ENCODE peak calls at places on chromosomes 5 and 9, in ten cellular contexts. Y, O, A, S, F, Q, J, V, W and H are unnamed samples.

GRCh38 chr5:45796959-45797553 is 100.9 kb upstream of the HCN1 start:
- DNase-seq in Y (no peak), O (no peak), A (no peak), S (no peak), F (no peak), Q (no peak), J (no peak), V (no peak), W (no peak), H (no peak)

GRCh38 chr9:30382271-30382670 is 2002.2 kb upstream of the ACO1 start:
- DNase-seq in Y (no peak), O (no peak), A (no peak), S (no peak), F (no peak), Q (no peak), J (no peak), V (no peak), W (no peak), H (no peak)

GRCh38 chr5:61234019-61234418 is 71.8 kb upstream of the SMIM15 start:
- DNase-seq in Y (no peak), O (no peak), A (no peak), S (no peak), F (no peak), Q (no peak), J (no peak), V (no peak), W (no peak), H (no peak)

GRCh38 chr9:93994132-93994531 is 39.0 kb upstream of the BARX1 start:
- DNase-seq in Y (no peak), O (no peak), A (no peak), S (no peak), F (no peak), Q (no peak), J (no peak), V (no peak), W (no peak), H (no peak)

GRCh38 chr5:138654281-138654867 is 79.2 kb upstream of the HSPA9 start:
- DNase-seq in Y (no peak), O (no peak), A (no peak), S (no peak), F (no peak), Q (peak), J (peak), V (no peak), W (no peak), H (no peak)

GRCh38 chr5:96582343-96582742 is 79.8 kb upstream of the CAST start:
- DNase-seq in Y (no peak), O (no peak), A (no peak), S (no peak), F (no peak), Q (no peak), J (peak), V (no peak), W (no peak), H (peak)

GRCh38 chr5:103428411-103428871 is 134.1 kb downstream of the NUDT12 start:
- DNase-seq in Y (peak), O (no peak), A (no peak), S (no peak), F (peak), Q (no peak), J (peak), V (no peak), W (no peak), H (peak)

GRCh38 chr5:56123531-56124243 is 109.4 kb downstream of the ANKRD55 start:
- DNase-seq in Y (no peak), O (no peak), A (no peak), S (peak), F (no peak), Q (no peak), J (peak), V (no peak), W (peak), H (no peak)

GRCh38 chr9:12162101-12162500 is 531.1 kb upstream of the TYRP1 start:
- DNase-seq in Y (no peak), O (no peak), A (no peak), S (no peak), F (no peak), Q (no peak), J (no peak), V (no peak), W (no peak), H (peak)

GRCh38 chr5:66138572-66139116 is 5.5 kb upstream of the SREK1 start:
- DNase-seq in Y (no peak), O (no peak), A (no peak), S (no peak), F (no peak), Q (no peak), J (no peak), V (no peak), W (no peak), H (no peak)

GRCh38 chr5:151234476-151235238 is 10.8 kb upstream of the CCDC69 start:
- DNase-seq in Y (no peak), O (no peak), A (no peak), S (no peak), F (peak), Q (no peak), J (no peak), V (no peak), W (peak), H (no peak)

GRCh38 chr9:137026384-137026783 is 1.7 kb downstream of the ABCA2 start:
- DNase-seq in Y (no peak), O (no peak), A (no peak), S (no peak), F (no peak), Q (no peak), J (no peak), V (no peak), W (no peak), H (no peak)

GRCh38 chr9:104772707-104773106 is 8.8 kb downstream of the NIPSNAP3B start:
- DNase-seq in Y (no peak), O (no peak), A (no peak), S (no peak), F (no peak), Q (no peak), J (no peak), V (no peak), W (no peak), H (peak)

GRCh38 chr5:40217509-40217908 is 462.2 kb upstream of the PTGER4 start:
- DNase-seq in Y (no peak), O (no peak), A (no peak), S (no peak), F (no peak), Q (no peak), J (no peak), V (no peak), W (no peak), H (no peak)

GRCh38 chr5:143078971-143079370 is 308.8 kb downstream of the ARHGAP26 start:
- DNase-seq in Y (no peak), O (no peak), A (no peak), S (no peak), F (no peak), Q (no peak), J (no peak), V (no peak), W (no peak), H (no peak)

GRCh38 chr5:158899201-158899600 is 200.5 kb downstream of the EBF1 start:
- DNase-seq in Y (no peak), O (no peak), A (no peak), S (no peak), F (no peak), Q (no peak), J (no peak), V (no peak), W (no peak), H (no peak)

GRCh38 chr5:95664204-95664786 is 17.7 kb downstream of the RFESD start:
- DNase-seq in Y (peak), O (no peak), A (no peak), S (no peak), F (no peak), Q (no peak), J (peak), V (peak), W (no peak), H (peak)

GRCh38 chr5:179235416-179236400 is 109.6 kb downstream of the ADAMTS2 start:
- DNase-seq in Y (no peak), O (no peak), A (no peak), S (peak), F (no peak), Q (no peak), J (no peak), V (no peak), W (no peak), H (no peak)

GRCh38 chr9:76729116-76729515 is 35.1 kb upstream of the PCA3 start:
- DNase-seq in Y (no peak), O (no peak), A (no peak), S (no peak), F (no peak), Q (no peak), J (no peak), V (no peak), W (no peak), H (no peak)

GRCh38 chr5:137563646-137564474 is 64.7 kb upstream of the SPOCK1 start:
- DNase-seq in Y (peak), O (no peak), A (no peak), S (no peak), F (no peak), Q (no peak), J (peak), V (no peak), W (peak), H (peak)

GRCh38 chr5:148381906-148382305 is 1.9 kb upstream of the FBXO38 start:
- DNase-seq in Y (no peak), O (no peak), A (no peak), S (no peak), F (no peak), Q (no peak), J (no peak), V (no peak), W (no peak), H (no peak)

GRCh38 chr5:43042626-43043399 is 2.7 kb upstream of the ANXA2R start:
- DNase-seq in Y (peak), O (peak), A (peak), S (peak), F (peak), Q (peak), J (peak), V (peak), W (no peak), H (peak)

GRCh38 chr5:62533597-62533996 is 45.0 kb upstream of the LRRC70 start:
- DNase-seq in Y (no peak), O (no peak), A (no peak), S (no peak), F (no peak), Q (no peak), J (no peak), V (no peak), W (no peak), H (no peak)

GRCh38 chr5:35668320-35668719 is 50.7 kb downstream of the SPEF2 start:
- DNase-seq in Y (no peak), O (no peak), A (no peak), S (no peak), F (no peak), Q (no peak), J (no peak), V (no peak), W (no peak), H (no peak)

GRCh38 chr9:98949565-98949964 is 5.9 kb downstream of the COL15A1 start:
- DNase-seq in Y (no peak), O (no peak), A (no peak), S (no peak), F (no peak), Q (no peak), J (no peak), V (no peak), W (no peak), H (no peak)

GRCh38 chr9:20599195-20599594 is 23.1 kb downstream of the MLLT3 start:
- DNase-seq in Y (no peak), O (no peak), A (no peak), S (no peak), F (no peak), Q (no peak), J (no peak), V (no peak), W (no peak), H (no peak)

GRCh38 chr5:169723103-169723831 is 86.2 kb downstream of the DOCK2 start:
- DNase-seq in Y (no peak), O (no peak), A (no peak), S (no peak), F (no peak), Q (no peak), J (no peak), V (no peak), W (no peak), H (no peak)

GRCh38 chr5:65800775-65801174 is 78.8 kb downstream of the NLN start:
- DNase-seq in Y (no peak), O (no peak), A (no peak), S (no peak), F (no peak), Q (no peak), J (no peak), V (no peak), W (no peak), H (no peak)

GRCh38 chr5:2981035-2981434 is 229.6 kb upstream of the IRX2 start:
- DNase-seq in Y (no peak), O (no peak), A (no peak), S (no peak), F (no peak), Q (no peak), J (no peak), V (no peak), W (no peak), H (no peak)

GRCh38 chr9:95167998-95168397 is 149.5 kb downstream of the FANCC start:
- DNase-seq in Y (peak), O (no peak), A (no peak), S (no peak), F (peak), Q (no peak), J (peak), V (peak), W (peak), H (peak)

GRCh38 chr5:129996896-129997295 is 92.6 kb downstream of the CHSY3 start:
- DNase-seq in Y (no peak), O (no peak), A (no peak), S (no peak), F (no peak), Q (no peak), J (no peak), V (no peak), W (peak), H (no peak)

GRCh38 chr5:168274416-168274815 is 17.0 kb upstream of the WWC1 start:
- DNase-seq in Y (no peak), O (no peak), A (no peak), S (no peak), F (no peak), Q (no peak), J (no peak), V (no peak), W (no peak), H (no peak)

GRCh38 chr9:80041821-80042220 is 470.1 kb downstream of the TLE4 start:
- DNase-seq in Y (no peak), O (no peak), A (no peak), S (no peak), F (no peak), Q (no peak), J (no peak), V (no peak), W (no peak), H (no peak)